ENCODE peak calls at places on chromosomes 3 and 15, in six cellular contexts. M, P, U, H, Z and I are unnamed samples.

GRCh38 chr15:64161688-64162477 is 939 bp downstream of the PPIB start:
- DNase-seq in M (no peak), P (no peak), U (no peak), H (no peak), Z (no peak), I (no peak)

GRCh38 chr15:57610130-57610529 is 18.4 kb downstream of the MYZAP start:
- DNase-seq in M (no peak), P (peak), U (no peak), H (no peak), Z (peak), I (peak)

GRCh38 chr3:8938021-8938420 is 25.3 kb downstream of the RAD18 start:
- DNase-seq in M (no peak), P (no peak), U (no peak), H (no peak), Z (peak), I (no peak)

GRCh38 chr3:18308096-18308495 is 117.0 kb downstream of the SATB1 start:
- DNase-seq in M (no peak), P (no peak), U (no peak), H (no peak), Z (no peak), I (no peak)

GRCh38 chr3:118544458-118544857 is 490.2 kb downstream of the IGSF11 start:
- DNase-seq in M (no peak), P (no peak), U (no peak), H (no peak), Z (no peak), I (peak)

GRCh38 chr3:45793482-45794176 is 2.7 kb downstream of the SLC6A20 start:
- DNase-seq in M (no peak), P (no peak), U (no peak), H (no peak), Z (no peak), I (no peak)

GRCh38 chr3:46405301-46406079 is 1.4 kb downstream of the CCR5AS start:
- DNase-seq in M (no peak), P (no peak), U (no peak), H (no peak), Z (no peak), I (no peak)

GRCh38 chr3:188059346-188059745 is 94.6 kb upstream of the LPP start:
- DNase-seq in M (no peak), P (no peak), U (no peak), H (no peak), Z (no peak), I (no peak)

GRCh38 chr3:53269888-53270880 is 14.4 kb upstream of the TKT start:
- DNase-seq in M (peak), P (peak), U (peak), H (peak), Z (peak), I (peak)

GRCh38 chr15:79212589-79213139 is 69.9 kb upstream of the ANKRD34C start:
- DNase-seq in M (no peak), P (no peak), U (no peak), H (no peak), Z (no peak), I (no peak)

GRCh38 chr15:85474700-85475316 is 94.4 kb downstream of the AKAP13 start:
- DNase-seq in M (no peak), P (no peak), U (no peak), H (no peak), Z (no peak), I (no peak)

GRCh38 chr15:58060575-58060974 is 4.9 kb downstream of the ALDH1A2 start:
- DNase-seq in M (no peak), P (no peak), U (no peak), H (no peak), Z (no peak), I (no peak)

GRCh38 chr3:126509565-126510322 is 7.8 kb downstream of the UROC1 start:
- DNase-seq in M (no peak), P (no peak), U (no peak), H (no peak), Z (no peak), I (no peak)

GRCh38 chr3:150639262-150639661 is 36.1 kb downstream of the SELENOT start:
- DNase-seq in M (no peak), P (no peak), U (no peak), H (no peak), Z (peak), I (peak)

GRCh38 chr3:129940086-129940485 is 34.4 kb upstream of the TRH start:
- DNase-seq in M (no peak), P (no peak), U (no peak), H (no peak), Z (no peak), I (no peak)